ENCODE peak calls at places on chromosome 13, in four cellular contexts. J is H9, I is IMR-90, R is H1. V is an unnamed sample.

GRCh38 chr13:44221657-44222056 is 152.0 kb upstream of the SERP2 start:
- DNase-seq in R (no peak), J (no peak), I (no peak), V (no peak)

GRCh38 chr13:82356667-82357066 is 1525.6 kb downstream of the SLITRK1 start:
- DNase-seq in R (no peak), J (no peak), I (no peak), V (peak)

GRCh38 chr13:33083054-33083453 is 66.8 kb downstream of the KL start:
- DNase-seq in I (no peak), R (no peak), J (no peak), V (no peak)

GRCh38 chr13:60351326-60351725 is 45.7 kb upstream of the TDRD3 start:
- DNase-seq in J (no peak), I (peak), R (no peak), V (no peak)

GRCh38 chr13:41418027-41418426 is 39.3 kb upstream of the RGCC start:
- DNase-seq in J (no peak), R (no peak), I (peak), V (no peak)

GRCh38 chr13:77918391-77919261 is at the start of gene EDNRB:
- DNase-seq in I (peak), J (peak), R (peak), V (peak)

GRCh38 chr13:48975101-48975925 is at the start of gene FNDC3A:
- DNase-seq in R (peak), I (peak), J (peak), V (peak)

GRCh38 chr13:99895428-99895998 is 76.1 kb downstream of the ZIC5 start:
- DNase-seq in R (no peak), J (no peak), I (no peak), V (no peak)

GRCh38 chr13:31896427-31896826 is 135.1 kb upstream of the FRY start:
- DNase-seq in I (peak), J (no peak), R (no peak), V (peak)

GRCh38 chr13:111204438-111205177 is 89.5 kb downstream of the ARHGEF7 start:
- DNase-seq in R (peak), I (peak), J (peak), V (peak)

GRCh38 chr13:98890186-98890585 is 87.7 kb downstream of the DOCK9 start:
- DNase-seq in J (no peak), I (peak), R (no peak), V (no peak)

GRCh38 chr13:109376936-109377335 is 409.4 kb downstream of the IRS2 start:
- DNase-seq in R (no peak), I (no peak), J (no peak), V (no peak)

GRCh38 chr13:24713022-24713421 is 32.8 kb downstream of the ATP12A start:
- DNase-seq in I (no peak), J (no peak), R (no peak), V (no peak)

GRCh38 chr13:113622791-113623490 is 35.1 kb downstream of the ATP4B start:
- DNase-seq in J (no peak), R (no peak), I (no peak), V (no peak)

GRCh38 chr13:75550159-75550567 is 572 bp downstream of the UCHL3 start:
- DNase-seq in I (peak), R (no peak), J (no peak), V (peak)

GRCh38 chr13:41053384-41053826 is 7.9 kb upstream of the WBP4 start:
- DNase-seq in R (no peak), I (peak), J (no peak), V (no peak)

GRCh38 chr13:62908321-62908720 is 1492.7 kb upstream of the PCDH20 start:
- DNase-seq in R (no peak), I (no peak), J (no peak), V (no peak)

GRCh38 chr13:113864303-113864890 is 521 bp upstream of the GAS6 start:
- DNase-seq in I (peak), J (no peak), R (no peak), V (no peak)

GRCh38 chr13:102003848-102004570 is 397.8 kb downstream of the FGF14 start:
- DNase-seq in J (no peak), R (no peak), I (no peak), V (no peak)

GRCh38 chr13:111853766-111854165 is 213.2 kb upstream of the SOX1 start:
- DNase-seq in R (peak), J (no peak), I (no peak), V (no peak)

GRCh38 chr13:78701383-78701782 is 42.4 kb upstream of the OBI1 start:
- DNase-seq in R (no peak), J (no peak), I (no peak), V (no peak)

GRCh38 chr13:48533986-48534600 is 1.2 kb upstream of the RCBTB2 start:
- DNase-seq in J (no peak), I (no peak), R (no peak), V (peak)

GRCh38 chr13:29162638-29163037 is 342.5 kb downstream of the MTUS2 start:
- DNase-seq in J (no peak), R (no peak), I (no peak), V (peak)

GRCh38 chr13:101529419-101529818 is 76.9 kb downstream of the ITGBL1 start:
- DNase-seq in J (no peak), I (peak), R (no peak), V (peak)

GRCh38 chr13:99053636-99054233 is 75.9 kb upstream of the DOCK9 start:
- DNase-seq in I (no peak), R (no peak), J (no peak), V (no peak)

GRCh38 chr13:44951184-44951583 is 38.1 kb downstream of the NUFIP1 start:
- DNase-seq in R (no peak), J (no peak), I (peak), V (no peak)

GRCh38 chr13:51635137-51635878 is 51.0 kb downstream of the WDFY2 start:
- DNase-seq in J (no peak), R (no peak), I (no peak), V (no peak)
- H3K9ac ChIP-seq in J (no peak), R (no peak), I (no peak), V (no peak)

DNA sequence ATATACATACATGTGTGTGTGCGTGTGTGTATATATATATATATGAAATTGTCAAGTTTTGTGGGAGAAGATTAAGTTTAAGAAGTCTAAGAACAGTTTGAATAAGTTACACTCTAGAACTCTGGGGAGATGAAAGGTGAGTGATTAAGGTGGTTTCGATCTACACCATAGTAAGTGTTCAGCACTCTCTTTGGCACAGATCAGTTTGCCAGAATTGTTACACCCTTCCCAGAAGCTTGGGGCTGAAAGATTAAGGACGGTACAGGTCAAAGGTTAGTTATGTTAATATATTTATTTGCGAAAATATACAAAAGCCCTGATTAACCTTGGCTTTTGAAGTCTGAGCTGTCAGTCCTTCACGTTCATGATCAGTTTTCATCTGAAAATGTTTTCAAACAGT is 309.1 kb downstream of the KLF5 start:
- DNase-seq in R (no peak), I (no peak), J (no peak), V (no peak)
- H4K5ac ChIP-seq in R (no peak), I (no peak), J (no peak), V (no peak)

GRCh38 chr13:46953331-46953730 is 56.5 kb upstream of the HTR2A start:
- DNase-seq in I (no peak), J (no peak), R (no peak), V (no peak)
- H3K9ac ChIP-seq in I (no peak), J (no peak), R (no peak), V (no peak)

GRCh38 chr13:67155898-67156717 is 74.0 kb downstream of the PCDH9 start:
- DNase-seq in J (no peak), I (no peak), R (no peak), V (no peak)

GRCh38 chr13:67156718-67157049 is 73.5 kb downstream of the PCDH9 start:
- DNase-seq in J (peak), R (peak), I (no peak), V (no peak)

GRCh38 chr13:67158903-67159302 is 71.2 kb downstream of the PCDH9 start:
- DNase-seq in I (no peak), J (no peak), R (no peak), V (no peak)
- H4K5ac ChIP-seq in I (no peak), J (no peak), R (no peak), V (no peak)

V was measured in mesendoderm.